ENCODE peak calls at places on chromosomes 16 and 17, in ten cellular contexts. B, H, T, A, J, C, X, E, Y and F are unnamed samples.

GRCh38 chr17:9531080-9531479 is 44.5 kb downstream of the STX8 start:
- DNase-seq in B (no peak), T (no peak), H (no peak), E (no peak), Y (peak), A (no peak), X (no peak), J (no peak), C (no peak), F (no peak)

GRCh38 chr16:26360867-26361266 is 669.1 kb downstream of the HS3ST4 start:
- DNase-seq in E (no peak), H (no peak), C (no peak), X (no peak), T (no peak), J (no peak), Y (no peak), A (no peak), B (no peak), F (no peak)

GRCh38 chr17:56653877-56654276 is 60.4 kb downstream of the NOG start:
- DNase-seq in H (no peak), T (peak), A (no peak), Y (peak), E (peak), X (peak), J (peak), B (peak), C (peak), F (no peak)

GRCh38 chr17:43418441-43419374 is 19.9 kb downstream of the ARL4D start:
- DNase-seq in J (peak), T (peak), A (no peak), E (peak), C (no peak), H (peak), X (no peak), Y (peak), B (peak), F (no peak)

GRCh38 chr17:50914510-50914849 is 48.3 kb upstream of the TOB1 start:
- DNase-seq in A (no peak), J (no peak), C (no peak), H (no peak), X (no peak), T (no peak), B (no peak), E (no peak), Y (no peak), F (no peak)

GRCh38 chr16:89506791-89507191 is 1.4 kb upstream of the SPG7 start:
- DNase-seq in H (no peak), C (no peak), A (no peak), E (no peak), T (no peak), Y (no peak), J (no peak), B (peak), X (no peak), F (no peak)

GRCh38 chr17:74631468-74632195 is 8.1 kb upstream of the CD300E start:
- DNase-seq in H (no peak), E (peak), Y (no peak), T (peak), B (no peak), C (peak), J (no peak), A (no peak), X (no peak), F (no peak)

GRCh38 chr17:4541328-4542002 is 13.7 kb downstream of the MYBBP1A start:
- DNase-seq in B (no peak), X (no peak), T (no peak), J (no peak), E (no peak), A (no peak), H (no peak), C (no peak), Y (no peak), F (no peak)

GRCh38 chr17:47725446-47726109 is 7.5 kb upstream of the TBX21 start:
- DNase-seq in A (no peak), H (no peak), C (no peak), J (no peak), E (no peak), Y (no peak), X (no peak), B (peak), T (no peak), F (no peak)

GRCh38 chr17:81601525-81602120 is 35.3 kb downstream of the NPLOC4 start:
- DNase-seq in J (peak), E (peak), X (peak), B (peak), H (no peak), C (peak), A (peak), Y (peak), T (peak), F (no peak)

GRCh38 chr16:69483611-69484010 is 59.2 kb downstream of the CYB5B start:
- DNase-seq in Y (no peak), B (no peak), X (no peak), H (no peak), J (no peak), E (no peak), C (no peak), T (no peak), A (no peak), F (no peak)

GRCh38 chr17:6528557-6528956 is 27.8 kb downstream of the PITPNM3 start:
- DNase-seq in B (no peak), T (no peak), X (no peak), J (no peak), E (no peak), C (no peak), Y (no peak), A (peak), H (no peak), F (no peak)

GRCh38 chr16:84735846-84736586 is 36.2 kb downstream of the USP10 start:
- DNase-seq in X (peak), A (peak), T (peak), H (no peak), C (no peak), Y (no peak), J (no peak), B (no peak), E (no peak), F (no peak)

GRCh38 chr16:85651822-85652430 is 36.8 kb downstream of the GINS2 start:
- DNase-seq in X (no peak), A (no peak), Y (no peak), J (no peak), T (no peak), E (no peak), H (no peak), B (no peak), C (no peak), F (peak)

GRCh38 chr16:87602821-87603683 is 744 bp downstream of the JPH3 start:
- DNase-seq in H (no peak), T (no peak), C (no peak), J (no peak), B (no peak), Y (no peak), E (no peak), X (no peak), A (no peak), F (peak)

GRCh38 chr17:78668847-78669246 is 91.7 kb upstream of the DNAH17 start:
- DNase-seq in E (no peak), B (no peak), T (no peak), C (no peak), X (no peak), H (no peak), J (no peak), Y (no peak), A (peak), F (no peak)

GRCh38 chr17:9729034-9729650 is 62.2 kb downstream of the DHRS7C start:
- DNase-seq in B (peak), X (no peak), A (peak), C (peak), T (peak), Y (peak), E (peak), H (no peak), J (peak), F (no peak)

GRCh38 chr17:63842173-63842539 is 329 bp downstream of the SMARCD2 start:
- DNase-seq in H (peak), B (peak), X (no peak), E (no peak), T (no peak), C (no peak), J (no peak), Y (no peak), A (no peak), F (peak)

GRCh38 chr17:31696184-31696602 is 162.9 kb downstream of the COPRS start:
- DNase-seq in J (no peak), E (peak), C (no peak), X (no peak), Y (peak), H (peak), T (peak), A (peak), B (no peak), F (peak)

GRCh38 chr17:28327031-28327607 is 8.1 kb downstream of the TMEM97 start:
- DNase-seq in E (peak), X (no peak), B (peak), A (no peak), Y (peak), C (no peak), T (no peak), J (peak), H (no peak), F (peak)

GRCh38 chr17:3526491-3526890 is 31.1 kb downstream of the TRPV3 start:
- DNase-seq in E (no peak), X (no peak), H (no peak), C (no peak), J (no peak), Y (no peak), A (no peak), T (no peak), B (no peak), F (no peak)

GRCh38 chr17:64418506-64419339 is 28.1 kb upstream of the PECAM1 start:
- DNase-seq in A (no peak), T (peak), J (peak), X (no peak), Y (peak), C (peak), H (no peak), B (no peak), E (peak), F (no peak)

GRCh38 chr17:79027925-79028491 is 4.0 kb downstream of the C1QTNF1 start:
- DNase-seq in H (no peak), C (no peak), E (peak), T (peak), X (no peak), A (peak), Y (no peak), B (no peak), J (no peak), F (no peak)

GRCh38 chr16:52372313-52372712 is 174.6 kb downstream of the TOX3 start:
- DNase-seq in A (no peak), C (no peak), X (no peak), Y (no peak), H (no peak), T (no peak), E (no peak), B (no peak), J (peak), F (no peak)

GRCh38 chr17:1423456-1424135 is 23.6 kb upstream of the YWHAE start:
- DNase-seq in A (no peak), X (no peak), H (no peak), B (no peak), J (no peak), T (no peak), Y (no peak), C (no peak), E (no peak), F (no peak)

GRCh38 chr16:27677300-27677699 is 127.4 kb downstream of the KATNIP start:
- DNase-seq in X (no peak), E (no peak), T (peak), J (no peak), C (no peak), B (no peak), A (no peak), Y (peak), H (no peak), F (no peak)

GRCh38 chr16:27676807-27677206 is 126.9 kb downstream of the KATNIP start:
- DNase-seq in X (no peak), B (no peak), T (peak), Y (peak), C (no peak), A (no peak), E (peak), J (peak), H (no peak), F (no peak)

GRCh38 chr16:27665881-27666280 is 115.9 kb downstream of the KATNIP start:
- DNase-seq in C (no peak), J (no peak), E (no peak), T (peak), H (no peak), Y (peak), B (no peak), X (no peak), A (no peak), F (no peak)

GRCh38 chr16:27670071-27670825 is 120.3 kb downstream of the KATNIP start:
- DNase-seq in J (no peak), X (no peak), C (no peak), B (no peak), A (no peak), E (no peak), Y (no peak), H (no peak), T (no peak), F (no peak)

DNA sequence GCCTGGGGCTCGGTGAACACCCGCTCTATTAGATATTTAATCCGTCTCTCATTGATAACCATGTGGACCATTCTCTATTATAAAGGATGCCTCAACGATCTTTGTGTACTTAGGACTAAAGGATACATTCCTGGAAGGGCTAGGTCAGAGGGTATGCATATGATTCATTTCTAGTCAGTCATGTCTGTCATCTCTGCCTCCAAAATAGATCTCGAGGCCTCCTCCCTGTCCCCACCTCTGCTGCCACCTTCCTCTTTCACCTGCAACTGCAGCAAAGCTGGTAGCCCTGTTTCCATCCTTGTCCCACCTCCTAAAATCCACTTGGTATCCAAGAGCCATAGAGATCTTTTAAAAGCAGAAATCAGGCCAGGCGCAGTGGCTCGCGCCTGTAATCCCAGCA is 121.5 kb downstream of the KATNIP start:
- DNase-seq in C (no peak), Y (no peak), B (no peak), A (no peak), T (no peak), X (no peak), H (no peak), J (peak), E (no peak), F (no peak)
- TF ChIP-seq CTCF in C (no peak), Y (no peak), B (no peak), A (no peak), T (no peak), X (no peak), H (no peak), J (peak), E (no peak), F (no peak)

DNA sequence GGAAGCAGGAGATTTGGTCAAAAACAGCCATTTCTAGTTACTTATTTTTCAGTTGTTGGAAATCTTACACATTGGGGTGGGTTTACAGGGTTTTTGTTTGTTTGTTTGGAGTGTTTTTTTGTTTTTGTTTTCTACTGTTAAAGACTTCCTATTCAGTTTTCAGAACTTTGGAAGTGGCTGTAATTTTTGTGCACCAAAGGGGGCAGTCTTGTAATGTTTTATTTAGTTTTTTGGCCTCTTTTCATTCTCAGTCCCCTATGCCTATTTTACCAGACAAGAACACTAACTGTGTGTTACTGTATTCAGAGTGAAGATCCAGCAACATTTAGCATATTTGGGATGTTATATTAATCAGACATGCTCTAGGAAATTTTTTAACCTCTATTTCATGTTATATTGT is 20.6 kb downstream of the TPPP3 start:
- DNase-seq in E (peak), C (no peak), Y (peak), H (no peak), J (peak), A (no peak), B (no peak), X (no peak), T (peak), F (no peak)
- TF ChIP-seq CTCF in E (peak), C (peak), Y (peak), H (peak), J (peak), A (peak), B (peak), X (no peak), T (peak), F (peak)

DNA sequence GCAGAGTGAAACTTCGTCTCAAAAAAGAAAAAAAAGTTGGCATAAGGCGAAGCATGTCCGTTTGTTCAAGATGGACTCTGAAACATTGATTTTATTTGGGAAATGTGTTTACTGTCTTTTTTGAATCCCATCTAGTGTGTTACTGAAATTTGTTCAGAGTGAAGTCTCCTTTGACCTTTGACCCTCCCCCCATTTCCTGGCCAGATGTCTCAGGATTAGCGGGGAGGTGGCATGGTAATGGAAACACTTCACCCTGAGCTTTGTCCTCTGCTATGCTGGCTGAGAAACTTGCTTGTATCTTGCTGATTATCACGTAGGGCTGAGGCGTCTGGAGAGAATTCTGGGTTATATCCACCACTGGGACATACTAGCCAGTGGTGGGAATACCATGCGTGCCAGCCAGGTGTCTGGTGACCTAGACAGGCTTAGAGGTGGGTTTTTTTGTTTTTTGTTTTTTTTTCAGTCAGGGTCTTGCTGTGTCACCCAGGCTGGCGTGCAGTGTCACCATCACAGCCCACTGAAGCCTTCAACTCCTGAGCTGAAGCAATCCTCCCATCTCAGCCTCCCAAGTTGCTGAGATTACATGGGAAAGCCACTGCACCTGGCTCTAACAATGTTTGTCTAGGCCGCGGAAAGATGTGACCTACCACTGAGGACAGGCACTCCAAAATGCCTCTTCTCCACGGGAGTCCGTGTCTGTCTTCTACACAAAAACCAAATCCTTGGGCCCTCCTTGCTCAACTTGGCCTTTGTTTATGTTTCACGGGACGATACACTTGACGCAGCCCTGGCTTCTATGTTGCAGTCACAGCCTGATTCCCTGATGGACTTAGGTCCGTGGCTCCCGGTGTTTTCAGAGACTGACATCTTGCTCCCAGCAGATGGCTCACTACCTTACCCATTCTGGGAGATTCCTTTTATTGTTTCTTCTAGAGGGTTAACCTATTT is 6.6 kb upstream of the GALK1 start:
- DNase-seq in H (no peak), Y (peak), J (peak), X (no peak), E (peak), T (peak), C (no peak), A (peak), B (no peak), F (no peak)
- TF ChIP-seq CTCF in H (peak), Y (no peak), J (peak), X (no peak), E (peak), T (peak), C (no peak), A (peak), B (no peak), F (no peak)

GRCh38 chr16:56275801-56276200 is 84.5 kb downstream of the GNAO1 start:
- DNase-seq in E (no peak), X (no peak), C (no peak), J (no peak), T (no peak), B (no peak), H (no peak), A (no peak), Y (no peak), F (no peak)

GRCh38 chr16:56278196-56278855 is 87.0 kb downstream of the GNAO1 start:
- DNase-seq in H (no peak), A (no peak), J (no peak), T (no peak), C (no peak), E (no peak), Y (no peak), X (no peak), B (no peak), F (no peak)

GRCh38 chr16:56279132-56279531 is 87.8 kb downstream of the GNAO1 start:
- DNase-seq in C (no peak), T (no peak), X (peak), B (peak), H (no peak), J (peak), Y (no peak), E (no peak), A (peak), F (no peak)

GRCh38 chr16:56275076-56275475 is 83.8 kb downstream of the GNAO1 start:
- DNase-seq in E (no peak), J (no peak), T (no peak), A (no peak), H (no peak), X (no peak), B (no peak), C (no peak), Y (peak), F (no peak)

DNA sequence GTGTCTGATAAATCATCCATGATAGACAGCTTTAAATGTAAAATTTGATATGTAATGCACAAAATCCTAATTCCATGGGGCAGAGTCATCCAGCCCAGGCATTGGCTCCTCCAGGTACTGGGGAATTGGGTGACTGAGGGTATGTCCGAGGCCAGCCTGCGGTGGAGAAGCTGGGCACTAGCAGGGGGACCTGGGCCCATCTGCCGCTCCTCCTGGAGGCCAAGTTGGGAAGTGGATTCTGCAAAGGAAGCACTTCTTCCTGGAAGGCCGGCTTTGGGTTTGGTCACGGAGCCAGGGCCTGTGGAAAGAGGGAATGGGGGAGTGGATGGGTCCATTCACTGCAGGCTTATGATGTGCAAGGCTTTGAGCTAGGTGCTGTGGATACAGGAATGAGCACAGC is 85.8 kb downstream of the GNAO1 start:
- DNase-seq in A (no peak), B (no peak), E (no peak), T (no peak), J (no peak), Y (no peak), H (no peak), X (no peak), C (no peak), F (no peak)
- TF ChIP-seq CTCF in A (no peak), B (no peak), E (no peak), T (peak), J (peak), Y (no peak), H (peak), X (no peak), C (no peak), F (peak)

GRCh38 chr16:54955757-54956156 is 25.1 kb downstream of the IRX5 start:
- DNase-seq in A (no peak), T (no peak), X (no peak), E (no peak), J (no peak), H (no peak), Y (no peak), B (no peak), C (no peak), F (no peak)

GRCh38 chr16:54952195-54952594 is 21.5 kb downstream of the IRX5 start:
- DNase-seq in C (no peak), E (no peak), H (no peak), T (no peak), B (no peak), A (no peak), X (no peak), Y (no peak), J (peak), F (no peak)

GRCh38 chr16:54962045-54962444 is 31.4 kb downstream of the IRX5 start:
- DNase-seq in Y (no peak), A (no peak), T (no peak), E (no peak), X (no peak), B (no peak), J (no peak), H (no peak), C (no peak), F (no peak)

GRCh38 chr16:54954220-54954619 is 23.6 kb downstream of the IRX5 start:
- DNase-seq in J (no peak), C (no peak), T (no peak), H (no peak), X (no peak), A (no peak), B (no peak), E (no peak), Y (no peak), F (no peak)

DNA sequence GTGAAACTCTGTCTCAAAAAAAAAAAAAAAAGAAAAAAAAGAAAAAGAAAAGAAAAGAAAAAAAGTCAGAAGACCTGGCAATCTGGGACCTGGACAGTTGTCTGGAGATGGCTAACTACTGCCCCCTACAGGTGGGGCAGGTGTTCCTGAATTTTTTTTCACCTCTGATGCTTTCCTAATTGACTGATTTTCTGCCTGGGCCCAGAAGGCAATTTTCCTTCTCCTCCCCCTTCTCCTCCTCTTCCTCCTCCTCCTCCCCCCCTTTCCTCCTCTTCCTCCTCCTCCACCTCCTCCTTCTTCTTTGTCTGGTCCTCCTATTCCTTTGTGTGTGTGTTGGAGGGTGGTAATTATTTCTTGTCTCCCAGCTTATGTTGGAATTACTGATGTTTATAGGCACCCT is 26.7 kb downstream of the IRX5 start:
- DNase-seq in B (peak), C (no peak), Y (no peak), H (no peak), A (no peak), E (peak), J (peak), X (no peak), T (no peak), F (no peak)
- TF ChIP-seq CTCF in B (peak), C (peak), Y (peak), H (peak), A (peak), E (peak), J (peak), X (no peak), T (peak), F (peak)